ENCODE peak calls at places on chromosomes 3 and 15, in eight cellular contexts. One of them, this sample, is unnamed.

GRCh38 chr15:66841953-66842681 is 140.1 kb downstream of the SMAD6 start:
- DNase-seq in central memory CD8-positive, alpha-beta T cell: no peak
- DNase-seq in stimulated activated CD8-positive, alpha-beta memory T cell treated with anti-CD3 and anti-CD28 coated beads, Interleukin-7, amount 100 ng/mL, for 24 hours: no peak
- DNase-seq in IMR-90: peak; percentile 89
- DNase-seq in HS-27A: peak; percentile 94
- DNase-seq in cerebellum: peak; percentile 52
- DNase-seq in T follicular helper cell: no peak
- DNase-seq in hepatocyte: peak; percentile 95
- DNase-seq in this sample: peak; percentile 96

GRCh38 chr15:39582286-39582976 is 1.6 kb downstream of the THBS1 start:
- DNase-seq in T follicular helper cell: no peak
- DNase-seq in hepatocyte: no peak
- DNase-seq in cerebellum: no peak
- DNase-seq in stimulated activated CD8-positive, alpha-beta memory T cell treated with anti-CD3 and anti-CD28 coated beads, Interleukin-7, amount 100 ng/mL, for 24 hours: no peak
- DNase-seq in central memory CD8-positive, alpha-beta T cell: no peak
- DNase-seq in HS-27A: no peak
- DNase-seq in IMR-90: peak; percentile 73
- DNase-seq in this sample: peak; percentile 57

GRCh38 chr3:171348121-171348520 is 112.1 kb downstream of the TNIK start:
- DNase-seq in cerebellum: no peak
- DNase-seq in central memory CD8-positive, alpha-beta T cell: no peak
- DNase-seq in HS-27A: no peak
- DNase-seq in stimulated activated CD8-positive, alpha-beta memory T cell treated with anti-CD3 and anti-CD28 coated beads, Interleukin-7, amount 100 ng/mL, for 24 hours: no peak
- DNase-seq in hepatocyte: no peak
- DNase-seq in T follicular helper cell: no peak
- DNase-seq in IMR-90: no peak
- DNase-seq in this sample: peak; percentile 61

GRCh38 chr3:170441412-170441811 is 22.7 kb downstream of the CLDN11 start:
- DNase-seq in stimulated activated CD8-positive, alpha-beta memory T cell treated with anti-CD3 and anti-CD28 coated beads, Interleukin-7, amount 100 ng/mL, for 24 hours: no peak
- DNase-seq in central memory CD8-positive, alpha-beta T cell: no peak
- DNase-seq in hepatocyte: no peak
- DNase-seq in HS-27A: no peak
- DNase-seq in T follicular helper cell: no peak
- DNase-seq in IMR-90: no peak
- DNase-seq in cerebellum: no peak
- DNase-seq in this sample: no peak

GRCh38 chr15:32120577-32121465 is 90.5 kb downstream of the CHRNA7 start:
- DNase-seq in stimulated activated CD8-positive, alpha-beta memory T cell treated with anti-CD3 and anti-CD28 coated beads, Interleukin-7, amount 100 ng/mL, for 24 hours: no peak
- DNase-seq in hepatocyte: no peak
- DNase-seq in cerebellum: no peak
- DNase-seq in T follicular helper cell: no peak
- DNase-seq in central memory CD8-positive, alpha-beta T cell: no peak
- DNase-seq in IMR-90: no peak
- DNase-seq in HS-27A: no peak
- DNase-seq in this sample: no peak

GRCh38 chr3:18716101-18716500 is 291.0 kb upstream of the SATB1 start:
- DNase-seq in stimulated activated CD8-positive, alpha-beta memory T cell treated with anti-CD3 and anti-CD28 coated beads, Interleukin-7, amount 100 ng/mL, for 24 hours: no peak
- DNase-seq in cerebellum: no peak
- DNase-seq in HS-27A: no peak
- DNase-seq in IMR-90: no peak
- DNase-seq in T follicular helper cell: no peak
- DNase-seq in central memory CD8-positive, alpha-beta T cell: no peak
- DNase-seq in hepatocyte: no peak
- DNase-seq in this sample: no peak

GRCh38 chr3:43729707-43730399 is 39.1 kb downstream of the ABHD5 start:
- DNase-seq in central memory CD8-positive, alpha-beta T cell: no peak
- DNase-seq in T follicular helper cell: no peak
- DNase-seq in HS-27A: no peak
- DNase-seq in hepatocyte: peak; percentile 15
- DNase-seq in cerebellum: no peak
- DNase-seq in IMR-90: no peak
- DNase-seq in stimulated activated CD8-positive, alpha-beta memory T cell treated with anti-CD3 and anti-CD28 coated beads, Interleukin-7, amount 100 ng/mL, for 24 hours: no peak
- DNase-seq in this sample: no peak

GRCh38 chr3:69925506-69925905 is 74.0 kb upstream of the SAMMSON start:
- DNase-seq in central memory CD8-positive, alpha-beta T cell: no peak
- DNase-seq in hepatocyte: no peak
- DNase-seq in HS-27A: no peak
- DNase-seq in IMR-90: peak; percentile 68
- DNase-seq in stimulated activated CD8-positive, alpha-beta memory T cell treated with anti-CD3 and anti-CD28 coated beads, Interleukin-7, amount 100 ng/mL, for 24 hours: no peak
- DNase-seq in T follicular helper cell: no peak
- DNase-seq in cerebellum: no peak
- DNase-seq in this sample: peak; percentile 38

GRCh38 chr3:129278970-129279906 is 568 bp downstream of the HMCES start:
- DNase-seq in central memory CD8-positive, alpha-beta T cell: peak; percentile 13
- DNase-seq in T follicular helper cell: peak; percentile 25
- DNase-seq in cerebellum: peak; percentile 14
- DNase-seq in HS-27A: no peak
- DNase-seq in hepatocyte: peak; percentile 71
- DNase-seq in stimulated activated CD8-positive, alpha-beta memory T cell treated with anti-CD3 and anti-CD28 coated beads, Interleukin-7, amount 100 ng/mL, for 24 hours: peak; percentile 10
- DNase-seq in IMR-90: peak; percentile 67
- DNase-seq in this sample: peak; percentile 55

GRCh38 chr3:4750306-4751056 is 228.8 kb upstream of the BHLHE40 start:
- DNase-seq in IMR-90: peak; percentile 17
- DNase-seq in hepatocyte: peak; percentile 74
- DNase-seq in HS-27A: no peak
- DNase-seq in T follicular helper cell: peak; percentile 12
- DNase-seq in central memory CD8-positive, alpha-beta T cell: no peak
- DNase-seq in cerebellum: peak; percentile 81
- DNase-seq in stimulated activated CD8-positive, alpha-beta memory T cell treated with anti-CD3 and anti-CD28 coated beads, Interleukin-7, amount 100 ng/mL, for 24 hours: no peak
- DNase-seq in this sample: no peak